ENCODE peak calls at places on chromosomes 5 and 9, in nine cellular contexts. F is A549, L is heart left ventricle, B is sigmoid colon, C is tibial nerve, T is esophagus squamous epithelium, Y is body of pancreas, I is Peyer's patch, N is GM12878. P is an unnamed sample.

GRCh38 chr5:31106742-31107546 is 86.5 kb upstream of the CDH6 start:
- DNase-seq in F (no peak), B (no peak), N (no peak), L (no peak), Y (no peak), I (no peak), C (no peak), T (no peak), P (no peak)

GRCh38 chr5:132098151-132098594 is 24.6 kb downstream of the CSF2 start:
- DNase-seq in T (no peak), N (peak; percentile 21), B (no peak), F (no peak), I (no peak), Y (no peak), L (no peak), C (no peak), P (no peak)

GRCh38 chr9:127237801-127238200 is 26.8 kb upstream of the GARNL3 start:
- DNase-seq in L (no peak), I (no peak), F (no peak), Y (no peak), C (no peak), T (no peak), N (no peak), B (no peak), P (no peak)

GRCh38 chr9:4147476-4148214 is 152.2 kb downstream of the GLIS3 start:
- DNase-seq in F (peak; percentile 38), T (no peak), I (no peak), N (no peak), Y (peak; percentile 23), L (no peak), B (no peak), C (no peak), P (peak; percentile 32)

GRCh38 chr9:110427497-110428104 is 89.9 kb upstream of the TXNDC8 start:
- DNase-seq in L (peak; percentile 10), I (peak; percentile 76), B (no peak), N (no peak), T (no peak), C (no peak), Y (peak; percentile 32), F (peak; percentile 34), P (no peak)

GRCh38 chr5:170757182-170757601 is 26.3 kb upstream of the GABRP start:
- DNase-seq in C (no peak), F (peak; percentile 40), B (no peak), L (peak; percentile 45), Y (peak; percentile 78), I (no peak), T (no peak), N (peak; percentile 25), P (no peak)

GRCh38 chr5:1481266-1481998 is 36.2 kb upstream of the SLC6A3 start:
- DNase-seq in B (no peak), F (no peak), N (no peak), L (no peak), Y (no peak), T (no peak), C (no peak), I (no peak), P (no peak)

GRCh38 chr5:61673007-61673735 is 341.1 kb downstream of the ZSWIM6 start:
- DNase-seq in N (no peak), B (no peak), T (no peak), Y (peak; percentile 32), L (no peak), C (no peak), I (peak; percentile 73), F (no peak), P (no peak)

GRCh38 chr5:37776826-37777225 is 63.0 kb downstream of the GDNF start:
- DNase-seq in F (no peak), C (no peak), B (peak; percentile 90), T (no peak), N (no peak), Y (no peak), I (no peak), L (no peak), P (no peak)

GRCh38 chr5:68086857-68087256 is 128.7 kb upstream of the PIK3R1 start:
- DNase-seq in T (no peak), L (peak; percentile 25), N (no peak), Y (peak; percentile 14), C (peak; percentile 21), I (no peak), B (peak; percentile 75), F (no peak), P (no peak)

GRCh38 chr5:103582364-103582763 is 19.8 kb upstream of the NUDT12 start:
- DNase-seq in B (no peak), L (no peak), Y (peak; percentile 43), N (peak; percentile 5), T (no peak), I (no peak), C (no peak), F (no peak), P (no peak)

GRCh38 chr9:35716236-35716635 is 15.8 kb downstream of the TLN1 start:
- DNase-seq in I (no peak), B (peak; percentile 74), Y (no peak), C (no peak), N (no peak), F (no peak), T (no peak), L (no peak), P (no peak)

GRCh38 chr9:84141762-84142370 is 161.3 kb downstream of the RMI1 start:
- DNase-seq in L (no peak), N (no peak), Y (no peak), B (no peak), F (no peak), I (no peak), C (no peak), T (no peak), P (no peak)

GRCh38 chr9:134641173-134641985 is at the start of gene COL5A1:
- DNase-seq in Y (peak; percentile 68), I (peak; percentile 73), C (peak; percentile 86), B (peak; percentile 97), N (no peak), L (peak; percentile 92), F (peak; percentile 84), T (no peak), P (peak; percentile 67)
- TF ChIP-seq POLR2A in Y (peak; percentile 51), I (peak; percentile 40), C (peak; percentile 86), B (peak; percentile 90), N (no peak), L (no peak), F (peak; percentile 72), T (no peak), P (peak; percentile 47)

GRCh38 chr5:163978897-163979296 is 473.5 kb downstream of the MAT2B start:
- DNase-seq in F (no peak), B (no peak), Y (no peak), N (no peak), T (no peak), I (no peak), C (no peak), L (no peak), P (no peak)

GRCh38 chr5:163976691-163977090 is 471.3 kb downstream of the MAT2B start:
- DNase-seq in L (no peak), I (no peak), N (no peak), F (no peak), B (no peak), T (no peak), Y (no peak), C (no peak), P (no peak)
- TF ChIP-seq POLR2A in L (no peak), I (no peak), N (no peak), F (no peak), B (no peak), T (no peak), Y (no peak), C (no peak), P (no peak)

DNA sequence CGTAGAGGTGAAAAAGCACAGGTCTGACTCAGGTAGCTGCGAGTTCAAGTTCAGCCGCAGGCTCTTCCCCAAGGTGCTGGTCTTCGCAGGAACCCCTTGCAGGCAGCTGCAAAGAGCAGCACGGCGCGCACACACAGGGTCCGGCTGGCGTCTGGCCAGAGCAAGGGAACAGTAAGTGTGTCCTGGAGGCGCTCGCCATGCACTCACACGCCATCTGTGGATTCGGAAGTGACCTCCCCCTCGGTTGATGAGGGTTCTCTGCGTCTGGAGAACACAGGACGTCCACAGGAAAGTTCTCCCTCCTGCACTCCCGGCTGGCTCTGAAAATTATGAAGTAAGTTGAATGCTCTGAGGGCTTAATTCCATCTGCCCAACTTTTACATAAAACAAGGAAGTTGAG is 14.0 kb upstream of the EGFL7 start:
- DNase-seq in B (no peak), L (peak; percentile 85), Y (peak; percentile 41), I (peak; percentile 54), F (no peak), N (no peak), C (no peak), T (no peak), P (no peak)
- TF ChIP-seq POLR2A in B (no peak), L (no peak), Y (no peak), I (no peak), F (no peak), N (no peak), C (no peak), T (no peak), P (no peak)

GRCh38 chr5:43008369-43009158 is 31.6 kb downstream of the ANXA2R start:
- DNase-seq in L (peak; percentile 87), C (peak; percentile 81), T (peak; percentile 28), F (peak; percentile 84), B (peak; percentile 91), I (peak; percentile 88), N (no peak), Y (peak; percentile 60), P (no peak)
- TF ChIP-seq POLR2A in L (no peak), C (peak; percentile 57), T (no peak), F (peak; percentile 64), B (peak; percentile 40), I (peak; percentile 70), N (no peak), Y (peak; percentile 49), P (peak; percentile 51)

DNA sequence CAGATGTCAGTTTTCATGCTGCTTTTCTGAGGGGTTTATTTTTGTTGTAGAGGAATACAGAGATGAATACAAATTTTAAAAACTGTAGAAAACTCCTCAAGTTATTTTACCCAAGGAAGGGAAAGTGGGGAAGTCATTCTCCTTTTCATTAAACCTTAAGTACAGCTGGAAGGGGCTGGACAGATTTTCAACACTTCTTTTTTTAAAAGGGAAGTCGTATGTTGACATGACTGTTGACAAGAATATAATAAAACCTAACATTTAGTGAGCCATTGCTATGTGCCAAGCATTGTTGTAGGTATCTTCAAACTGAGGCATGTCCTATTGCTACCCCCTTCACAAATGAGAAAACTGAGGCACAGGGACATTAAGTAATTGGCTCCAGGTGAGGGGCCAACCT is 235.7 kb downstream of the PCSK1 start:
- DNase-seq in N (no peak), T (no peak), F (no peak), I (no peak), L (no peak), B (no peak), C (no peak), Y (no peak), P (no peak)
- TF ChIP-seq POLR2A in N (no peak), T (no peak), F (no peak), I (no peak), L (no peak), B (no peak), C (no peak), Y (no peak), P (no peak)

DNA sequence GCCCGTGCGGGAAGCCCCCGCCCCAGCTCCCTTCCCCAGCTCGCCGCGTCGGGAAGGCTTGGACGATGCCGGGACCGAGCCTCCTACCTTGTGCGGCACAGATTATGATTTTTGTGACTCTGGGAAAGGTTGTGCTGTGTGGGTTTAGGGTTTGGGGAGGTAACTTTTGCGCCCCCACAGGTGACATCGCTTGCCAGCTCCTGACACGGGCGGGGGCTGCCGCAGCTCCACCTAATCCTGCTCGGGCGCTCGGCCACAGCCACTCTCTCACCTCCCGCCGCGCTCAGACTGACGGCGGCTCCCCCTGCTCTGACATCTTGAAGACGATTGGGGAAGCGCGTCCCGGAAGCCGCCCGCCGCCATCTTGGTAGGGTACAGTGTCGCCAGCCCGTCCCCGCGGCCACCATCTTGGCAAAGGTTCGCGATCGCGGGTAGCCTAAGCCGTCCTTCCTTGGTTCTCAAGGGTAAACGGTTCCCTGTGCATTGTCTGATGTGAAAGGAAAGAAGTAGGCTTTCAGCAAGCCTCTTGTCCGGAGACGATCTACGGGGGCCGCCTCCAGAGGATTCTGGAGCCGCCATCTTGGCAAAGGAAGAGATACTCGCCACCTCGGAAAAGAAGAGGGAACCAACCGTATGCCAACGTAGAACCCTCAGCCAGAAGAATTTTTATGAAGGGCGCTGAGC is 1.7 kb upstream of the NR3C1 start:
- DNase-seq in T (peak; percentile 62), N (no peak), B (peak; percentile 92), I (peak; percentile 89), Y (peak; percentile 83), F (peak; percentile 42), C (peak; percentile 74), L (peak; percentile 91), P (peak; percentile 89)
- TF ChIP-seq POLR2A in T (no peak), N (peak; percentile 96), B (peak; percentile 12), I (peak; percentile 62), Y (peak; percentile 83), F (peak; percentile 44), C (peak; percentile 64), L (no peak), P (peak; percentile 33)

P was measured in breast epithelium.